ENCODE peak calls at places on chromosomes 12 and 14, in four cellular contexts. One of them, this sample, is unnamed.
A peak's percentile ranks its signal among the peaks of the same experiment; 100 is the strongest.

GRCh38 chr12:54368709-54369596 is 4.7 kb upstream of the GPR84 start:
- DNase-seq in osteoblast: peak; percentile 94
- DNase-seq in astrocyte of the spinal cord: peak; percentile 87
- DNase-seq in tibial artery: peak; percentile 94
- DNase-seq in this sample: peak; percentile 91

GRCh38 chr12:94714378-94714777 is 64.0 kb upstream of the TMCC3 start:
- DNase-seq in osteoblast: peak; percentile 87
- DNase-seq in astrocyte of the spinal cord: peak; percentile 86
- DNase-seq in tibial artery: no peak
- DNase-seq in this sample: no peak

GRCh38 chr12:53836119-53836655 is 84.4 kb upstream of the CISTR start:
- DNase-seq in osteoblast: no peak
- DNase-seq in astrocyte of the spinal cord: no peak
- DNase-seq in tibial artery: no peak
- DNase-seq in this sample: no peak

GRCh38 chr14:88798161-88798560 is 5.4 kb upstream of the EML5 start:
- DNase-seq in osteoblast: no peak
- DNase-seq in astrocyte of the spinal cord: no peak
- DNase-seq in tibial artery: no peak
- DNase-seq in this sample: no peak

GRCh38 chr14:78567343-78567742 is 397.2 kb downstream of the NRXN3 start:
- DNase-seq in osteoblast: peak; percentile 58
- DNase-seq in astrocyte of the spinal cord: peak; percentile 34
- DNase-seq in tibial artery: no peak
- DNase-seq in this sample: no peak

GRCh38 chr12:34345801-34346200 is 323.5 kb downstream of the ALG10 start:
- DNase-seq in osteoblast: no peak
- DNase-seq in astrocyte of the spinal cord: no peak
- DNase-seq in tibial artery: no peak
- DNase-seq in this sample: no peak

GRCh38 chr12:19284658-19285057 is 154.6 kb upstream of the AEBP2 start:
- DNase-seq in osteoblast: no peak
- DNase-seq in astrocyte of the spinal cord: no peak
- DNase-seq in tibial artery: no peak
- DNase-seq in this sample: no peak

GRCh38 chr12:88882662-88883061 is 302.4 kb upstream of the KITLG start:
- DNase-seq in osteoblast: no peak
- DNase-seq in astrocyte of the spinal cord: no peak
- DNase-seq in tibial artery: no peak
- DNase-seq in this sample: no peak

GRCh38 chr12:13205809-13206559 is 9.5 kb downstream of the EMP1 start:
- DNase-seq in osteoblast: peak; percentile 75
- DNase-seq in astrocyte of the spinal cord: peak; percentile 99
- DNase-seq in tibial artery: no peak
- DNase-seq in this sample: no peak

GRCh38 chr12:12985817-12986408 is 14.2 kb downstream of the HEBP1 start:
- DNase-seq in osteoblast: no peak
- DNase-seq in astrocyte of the spinal cord: peak; percentile 20
- DNase-seq in tibial artery: no peak
- DNase-seq in this sample: no peak

GRCh38 chr14:26531894-26532293 is 65.9 kb downstream of the NOVA1 start:
- DNase-seq in osteoblast: no peak
- DNase-seq in astrocyte of the spinal cord: peak; percentile 84
- DNase-seq in tibial artery: no peak
- DNase-seq in this sample: no peak

GRCh38 chr14:89131004-89131750 is 285.9 kb downstream of the FOXN3 start:
- DNase-seq in osteoblast: no peak
- DNase-seq in astrocyte of the spinal cord: no peak
- DNase-seq in tibial artery: no peak
- DNase-seq in this sample: no peak

GRCh38 chr12:15858348-15858747 is 23.8 kb upstream of the STRAP start:
- DNase-seq in osteoblast: no peak
- DNase-seq in astrocyte of the spinal cord: no peak
- DNase-seq in tibial artery: no peak
- DNase-seq in this sample: no peak

GRCh38 chr12:3837049-3837448 is 36.1 kb downstream of the PARP11 start:
- DNase-seq in osteoblast: no peak
- DNase-seq in astrocyte of the spinal cord: no peak
- DNase-seq in tibial artery: no peak
- DNase-seq in this sample: no peak

GRCh38 chr12:120229583-120230325 is 28.8 kb upstream of the RPLP0 start:
- DNase-seq in osteoblast: peak; percentile 84
- DNase-seq in astrocyte of the spinal cord: no peak
- DNase-seq in tibial artery: no peak
- DNase-seq in this sample: no peak

GRCh38 chr12:107372229-107372658 is 278.9 kb upstream of the CRY1 start:
- DNase-seq in osteoblast: no peak
- DNase-seq in astrocyte of the spinal cord: peak; percentile 40
- DNase-seq in tibial artery: no peak
- DNase-seq in this sample: no peak

GRCh38 chr14:97723834-97724770 is 926.9 kb downstream of the VRK1 start:
- DNase-seq in osteoblast: no peak
- DNase-seq in astrocyte of the spinal cord: no peak
- DNase-seq in tibial artery: no peak
- DNase-seq in this sample: no peak

GRCh38 chr12:120110550-120111501 is 5.7 kb downstream of the RAB35 start:
- DNase-seq in osteoblast: peak; percentile 65
- DNase-seq in astrocyte of the spinal cord: no peak
- DNase-seq in tibial artery: peak; percentile 84
- DNase-seq in this sample: peak; percentile 65

GRCh38 chr14:88841741-88842140 is 17.3 kb downstream of the TTC8 start:
- DNase-seq in osteoblast: no peak
- DNase-seq in astrocyte of the spinal cord: no peak
- DNase-seq in tibial artery: no peak
- DNase-seq in this sample: no peak

GRCh38 chr12:131102991-131103609 is 149.4 kb downstream of the ADGRD1 start:
- DNase-seq in osteoblast: peak; percentile 56
- DNase-seq in astrocyte of the spinal cord: no peak
- DNase-seq in tibial artery: peak; percentile 48
- DNase-seq in this sample: no peak

GRCh38 chr14:36512585-36513003 is 7.4 kb downstream of the NKX2-1 start:
- DNase-seq in osteoblast: no peak
- DNase-seq in astrocyte of the spinal cord: no peak
- DNase-seq in tibial artery: no peak
- DNase-seq in this sample: no peak

GRCh38 chr14:75518625-75519024 is 3.6 kb upstream of the BATF start:
- DNase-seq in osteoblast: no peak
- DNase-seq in astrocyte of the spinal cord: no peak
- DNase-seq in tibial artery: no peak
- DNase-seq in this sample: no peak

GRCh38 chr12:56151672-56152131 is 685 bp upstream of the MYL6B start:
- DNase-seq in osteoblast: no peak
- DNase-seq in astrocyte of the spinal cord: no peak
- DNase-seq in tibial artery: no peak
- DNase-seq in this sample: peak; percentile 63

GRCh38 chr12:92085483-92086040 is 60.1 kb downstream of the BTG1 start:
- DNase-seq in osteoblast: no peak
- DNase-seq in astrocyte of the spinal cord: no peak
- DNase-seq in tibial artery: no peak
- DNase-seq in this sample: no peak

GRCh38 chr14:78764240-78764639 is 594.1 kb downstream of the NRXN3 start:
- DNase-seq in osteoblast: no peak
- DNase-seq in astrocyte of the spinal cord: peak; percentile 64
- DNase-seq in tibial artery: no peak
- DNase-seq in this sample: no peak

GRCh38 chr12:109678732-109679131 is 34.9 kb upstream of the FAM222A start:
- DNase-seq in osteoblast: no peak
- DNase-seq in astrocyte of the spinal cord: no peak
- DNase-seq in tibial artery: no peak
- DNase-seq in this sample: no peak

GRCh38 chr14:104186575-104186974 is 48.2 kb downstream of the KIF26A start:
- DNase-seq in osteoblast: no peak
- DNase-seq in astrocyte of the spinal cord: no peak
- DNase-seq in tibial artery: no peak
- DNase-seq in this sample: no peak

GRCh38 chr12:58425481-58426392 is 484.4 kb downstream of the ATP23 start:
- DNase-seq in osteoblast: peak; percentile 50
- DNase-seq in astrocyte of the spinal cord: peak; percentile 96
- DNase-seq in tibial artery: peak; percentile 62
- DNase-seq in this sample: no peak

GRCh38 chr14:90159688-90160087 is 96.7 kb upstream of the PSMC1 start:
- DNase-seq in osteoblast: no peak
- DNase-seq in astrocyte of the spinal cord: no peak
- DNase-seq in tibial artery: no peak
- DNase-seq in this sample: no peak

GRCh38 chr12:79935624-79936040 is 735 bp upstream of the PPP1R12A start:
- DNase-seq in osteoblast: no peak
- DNase-seq in astrocyte of the spinal cord: peak; percentile 67
- DNase-seq in tibial artery: no peak
- DNase-seq in this sample: no peak

GRCh38 chr12:91004872-91005271 is at the start of gene EPYC:
- DNase-seq in osteoblast: no peak
- DNase-seq in astrocyte of the spinal cord: no peak
- DNase-seq in tibial artery: no peak
- DNase-seq in this sample: no peak

GRCh38 chr14:96588410-96589249 is 86.4 kb downstream of the PAPOLA start:
- DNase-seq in osteoblast: peak; percentile 62
- DNase-seq in astrocyte of the spinal cord: no peak
- DNase-seq in tibial artery: no peak
- DNase-seq in this sample: no peak

GRCh38 chr12:107929436-107929835 is 154.9 kb downstream of the ASCL4 start:
- DNase-seq in osteoblast: no peak
- DNase-seq in astrocyte of the spinal cord: peak; percentile 2
- DNase-seq in tibial artery: no peak
- DNase-seq in this sample: no peak

GRCh38 chr12:82124711-82125110 is 233.5 kb downstream of the CCDC59 start:
- DNase-seq in osteoblast: no peak
- DNase-seq in astrocyte of the spinal cord: peak; percentile 32
- DNase-seq in tibial artery: no peak
- DNase-seq in this sample: no peak

GRCh38 chr12:1281683-1282366 is 290.8 kb downstream of the ERC1 start:
- DNase-seq in osteoblast: peak; percentile 10
- DNase-seq in astrocyte of the spinal cord: peak; percentile 76
- DNase-seq in tibial artery: no peak
- DNase-seq in this sample: no peak

GRCh38 chr12:69687390-69687789 is 11.7 kb downstream of the BEST3 start:
- DNase-seq in osteoblast: no peak
- DNase-seq in astrocyte of the spinal cord: no peak
- DNase-seq in tibial artery: no peak
- DNase-seq in this sample: no peak

GRCh38 chr12:57090924-57091632 is 2.2 kb downstream of the NAB2 start:
- DNase-seq in osteoblast: peak; percentile 93
- DNase-seq in astrocyte of the spinal cord: no peak
- DNase-seq in tibial artery: peak; percentile 86
- DNase-seq in this sample: no peak

GRCh38 chr14:92706386-92706785 is 42.0 kb downstream of the LGMN start:
- DNase-seq in osteoblast: no peak
- DNase-seq in astrocyte of the spinal cord: no peak
- DNase-seq in tibial artery: no peak
- DNase-seq in this sample: no peak
- TF ChIP-seq CTCF in osteoblast: no peak
- TF ChIP-seq CTCF in astrocyte of the spinal cord: no peak
- TF ChIP-seq CTCF in tibial artery: no peak
- TF ChIP-seq CTCF in this sample: no peak

GRCh38 chr12:51323966-51324895 is at the start of gene BIN2:
- DNase-seq in osteoblast: peak; percentile 60
- DNase-seq in astrocyte of the spinal cord: no peak
- DNase-seq in tibial artery: peak; percentile 68
- DNase-seq in this sample: peak; percentile 42
- TF ChIP-seq CTCF in osteoblast: no peak
- TF ChIP-seq CTCF in astrocyte of the spinal cord: no peak
- TF ChIP-seq CTCF in tibial artery: no peak
- TF ChIP-seq CTCF in this sample: no peak

GRCh38 chr12:86917121-86917520 is 660.9 kb upstream of the MGAT4C start:
- DNase-seq in osteoblast: peak; percentile 11
- DNase-seq in astrocyte of the spinal cord: no peak
- DNase-seq in tibial artery: no peak
- DNase-seq in this sample: no peak

GRCh38 chr12:86914716-86915115 is 658.5 kb upstream of the MGAT4C start:
- DNase-seq in osteoblast: peak; percentile 35
- DNase-seq in astrocyte of the spinal cord: peak; percentile 56
- DNase-seq in tibial artery: no peak
- DNase-seq in this sample: no peak
- TF ChIP-seq CTCF in osteoblast: peak; percentile 50
- TF ChIP-seq CTCF in astrocyte of the spinal cord: peak; percentile 73
- TF ChIP-seq CTCF in tibial artery: peak; percentile 37
- TF ChIP-seq CTCF in this sample: no peak

GRCh38 chr12:72285861-72286260 is 13.7 kb downstream of the TRHDE start:
- DNase-seq in osteoblast: no peak
- DNase-seq in astrocyte of the spinal cord: no peak
- DNase-seq in tibial artery: no peak
- DNase-seq in this sample: no peak

GRCh38 chr12:72286526-72286925 is 14.4 kb downstream of the TRHDE start:
- DNase-seq in osteoblast: no peak
- DNase-seq in astrocyte of the spinal cord: no peak
- DNase-seq in tibial artery: no peak
- DNase-seq in this sample: no peak

GRCh38 chr12:72278894-72279293 is 6.7 kb downstream of the TRHDE start:
- DNase-seq in osteoblast: no peak
- DNase-seq in astrocyte of the spinal cord: no peak
- DNase-seq in tibial artery: no peak
- DNase-seq in this sample: no peak

GRCh38 chr12:72281145-72281544 is 9.0 kb downstream of the TRHDE start:
- DNase-seq in osteoblast: no peak
- DNase-seq in astrocyte of the spinal cord: peak; percentile 66
- DNase-seq in tibial artery: no peak
- DNase-seq in this sample: no peak

GRCh38 chr12:72282721-72283120 is 10.6 kb downstream of the TRHDE start:
- DNase-seq in osteoblast: peak; percentile 78
- DNase-seq in astrocyte of the spinal cord: peak; percentile 53
- DNase-seq in tibial artery: no peak
- DNase-seq in this sample: no peak
- TF ChIP-seq CTCF in osteoblast: peak; percentile 49
- TF ChIP-seq CTCF in astrocyte of the spinal cord: peak; percentile 80
- TF ChIP-seq CTCF in tibial artery: no peak
- TF ChIP-seq CTCF in this sample: no peak

GRCh38 chr12:126773491-126773890 is 1493.5 kb upstream of the TMEM132C start:
- DNase-seq in osteoblast: no peak
- DNase-seq in astrocyte of the spinal cord: no peak
- DNase-seq in tibial artery: no peak
- DNase-seq in this sample: no peak
- TF ChIP-seq CTCF in osteoblast: no peak
- TF ChIP-seq CTCF in astrocyte of the spinal cord: no peak
- TF ChIP-seq CTCF in tibial artery: no peak
- TF ChIP-seq CTCF in this sample: no peak

DNA sequence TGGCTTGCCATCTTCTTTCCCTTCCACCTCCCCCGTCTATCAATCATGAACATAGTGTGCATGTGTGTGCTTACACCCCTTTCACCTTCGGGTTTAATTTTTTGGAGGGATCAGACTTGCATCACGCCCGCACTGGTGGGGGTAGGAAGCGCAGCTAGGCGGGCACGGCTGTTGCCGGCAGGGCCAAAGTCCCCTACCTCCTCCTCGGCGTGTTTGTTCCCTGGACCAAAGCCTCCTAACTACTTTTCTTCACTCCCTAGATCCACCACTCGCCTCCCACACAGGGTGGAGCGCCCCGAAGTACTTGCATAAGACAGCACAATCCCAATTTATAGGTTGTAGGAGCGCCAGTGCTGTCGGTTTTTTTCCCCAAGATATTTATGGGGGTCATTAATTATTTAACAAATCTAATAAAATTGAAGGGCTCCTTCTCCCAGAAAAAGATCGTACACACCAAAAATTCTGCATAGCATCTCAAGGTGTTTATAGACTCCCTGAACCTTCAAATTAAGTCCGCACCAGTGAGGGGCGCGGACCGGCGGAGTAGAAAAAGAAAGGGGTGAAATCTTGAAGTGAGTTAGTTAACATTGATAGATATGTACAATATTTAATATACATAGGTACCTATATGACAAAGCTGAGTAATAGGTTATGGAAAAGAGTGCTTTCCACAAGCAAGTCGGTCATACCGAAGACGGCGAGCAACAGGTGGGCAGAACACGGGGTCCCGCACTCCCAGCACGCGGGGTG is 714 bp downstream of the PKP2 start:
- DNase-seq in osteoblast: peak; percentile 73
- DNase-seq in astrocyte of the spinal cord: no peak
- DNase-seq in tibial artery: no peak
- DNase-seq in this sample: no peak
- TF ChIP-seq CTCF in osteoblast: no peak
- TF ChIP-seq CTCF in astrocyte of the spinal cord: peak; percentile 20
- TF ChIP-seq CTCF in tibial artery: no peak
- TF ChIP-seq CTCF in this sample: no peak

This sample was measured in lung.